ENCODE peak calls at places on chromosomes 12 and 14, in four cellular contexts. R is H1, F is HepG2, U is K562. D is an unnamed sample.

GRCh38 chr14:86038401-86038985 is 508.5 kb downstream of the FLRT2 start:
- DNase-seq in R (peak), F (peak), U (peak), D (peak)

GRCh38 chr12:29782821-29783772 is 645 bp downstream of the TMTC1 start:
- DNase-seq in R (no peak), F (no peak), U (no peak), D (peak)

GRCh38 chr12:7712841-7713442 is 1.7 kb downstream of the DPPA3 start:
- DNase-seq in R (no peak), F (no peak), U (no peak), D (no peak)

GRCh38 chr12:87596636-87597035 is 432.6 kb downstream of the C12orf50 start:
- DNase-seq in R (no peak), F (no peak), U (no peak), D (no peak)

GRCh38 chr14:85921241-85921640 is 391.3 kb downstream of the FLRT2 start:
- DNase-seq in R (no peak), F (no peak), U (no peak), D (no peak)

GRCh38 chr12:1289371-1290155 is 298.5 kb downstream of the ERC1 start:
- DNase-seq in R (no peak), F (no peak), U (no peak), D (peak)

GRCh38 chr14:104250175-104250574 is 111.8 kb downstream of the KIF26A start:
- DNase-seq in R (no peak), F (no peak), U (no peak), D (no peak)

GRCh38 chr12:32502693-32503510 is 103.5 kb downstream of the FGD4 start:
- DNase-seq in R (no peak), F (no peak), U (no peak), D (peak)

GRCh38 chr14:61609143-61609851 is 86.0 kb upstream of the HIF1A start:
- DNase-seq in R (peak), F (peak), U (no peak), D (peak)

GRCh38 chr12:57637364-57637763 is 4.4 kb upstream of the B4GALNT1 start:
- DNase-seq in R (no peak), F (no peak), U (no peak), D (no peak)

GRCh38 chr12:2487278-2487677 is 307.5 kb upstream of the FKBP4 start:
- DNase-seq in R (no peak), F (no peak), U (no peak), D (no peak)

GRCh38 chr12:68529869-68530268 is 80.8 kb upstream of the RAP1B start:
- DNase-seq in R (no peak), F (no peak), U (no peak), D (no peak)

GRCh38 chr12:46209914-46210834 is 58.7 kb downstream of the SLC38A1 start:
- DNase-seq in R (no peak), F (peak), U (no peak), D (peak)

GRCh38 chr14:62006116-62006737 is 244.0 kb downstream of the SNAPC1 start:
- DNase-seq in R (no peak), F (no peak), U (no peak), D (no peak)

GRCh38 chr12:20429876-20430275 is 61.5 kb downstream of the PDE3A start:
- DNase-seq in R (no peak), F (no peak), U (no peak), D (no peak)

GRCh38 chr12:8644345-8645248 is 18.0 kb downstream of the MFAP5 start:
- DNase-seq in R (no peak), F (no peak), U (no peak), D (no peak)

GRCh38 chr14:105249175-105250007 is 1.1 kb downstream of the BTBD6 start:
- DNase-seq in R (no peak), F (no peak), U (no peak), D (peak)

GRCh38 chr14:60720962-60721330 is 3.2 kb downstream of the SIX4 start:
- DNase-seq in R (no peak), F (peak), U (no peak), D (no peak)

GRCh38 chr12:7068240-7068993 is 7.9 kb downstream of the C1S start:
- DNase-seq in R (no peak), F (no peak), U (no peak), D (no peak)

GRCh38 chr14:29227631-29228030 is 461.0 kb downstream of the FOXG1 start:
- DNase-seq in R (no peak), F (no peak), U (no peak), D (no peak)
- TF ChIP-seq JUN in R (no peak), F (no peak), U (no peak), D (no peak)

GRCh38 chr14:77988966-77989365 is 181.2 kb upstream of the NRXN3 start:
- DNase-seq in R (no peak), F (peak), U (peak), D (no peak)
- TF ChIP-seq EZH2 in R (no peak), F (no peak), U (no peak), D (no peak)

GRCh38 chr12:64824130-64824499 is 332 bp upstream of the TBC1D30 start:
- DNase-seq in R (no peak), F (no peak), U (no peak), D (peak)
- TF ChIP-seq MAX in R (no peak), F (no peak), U (no peak), D (no peak)

GRCh38 chr12:100254876-100255275 is 12.0 kb downstream of the DEPDC4 start:
- DNase-seq in R (no peak), F (no peak), U (no peak), D (no peak)
- TF ChIP-seq JUN in R (no peak), F (no peak), U (no peak), D (no peak)